ENCODE peak calls at places on chromosomes 7 and 10, in four cellular contexts. E is spleen, T is neural crest cell, P is renal cortical epithelial cell. N is an unnamed sample.

GRCh38 chr7:31061185-31061584 is 9.1 kb downstream of the ADCYAP1R1 start:
- DNase-seq in E (no peak), T (no peak), P (no peak), N (no peak)

GRCh38 chr7:132430863-132431822 is 145.1 kb downstream of the PLXNA4 start:
- DNase-seq in E (peak), T (no peak), P (peak), N (no peak)

GRCh38 chr10:90289037-90289436 is 568.8 kb downstream of the HTR7 start:
- DNase-seq in E (no peak), T (no peak), P (no peak), N (no peak)

GRCh38 chr10:44909910-44910309 is 1.2 kb upstream of the TMEM72 start:
- DNase-seq in E (no peak), T (no peak), P (no peak), N (no peak)

GRCh38 chr7:47651355-47652317 is 69.7 kb upstream of the TNS3 start:
- DNase-seq in E (no peak), T (no peak), P (peak), N (no peak)

GRCh38 chr10:58556516-58556915 is 43.8 kb downstream of the BICC1 start:
- DNase-seq in E (no peak), T (no peak), P (no peak), N (no peak)

GRCh38 chr7:94908204-94909022 is 1.0 kb downstream of the PPP1R9A start:
- DNase-seq in E (peak), T (peak), P (peak), N (no peak)

GRCh38 chr7:120402801-120403200 is 129.8 kb downstream of the KCND2 start:
- DNase-seq in E (no peak), T (no peak), P (peak), N (no peak)

GRCh38 chr7:836429-836828 is 4.2 kb downstream of the SUN1 start:
- DNase-seq in E (no peak), T (peak), P (peak), N (no peak)

GRCh38 chr7:39825391-39825790 is 124.7 kb upstream of the CDK13 start:
- DNase-seq in E (no peak), T (no peak), P (no peak), N (no peak)

N was measured in suprapubic skin.